ENCODE peak calls at places on chromosomes 3 and 15, in six cellular contexts. C is pancreas, R is colonic mucosa, J is uterus, N is heart left ventricle, O is GM06990. G is an unnamed sample.

GRCh38 chr3:197366301-197367044 is 68.1 kb upstream of the DLG1 start:
- DNase-seq in N (no peak), C (no peak), R (no peak), J (no peak), O (no peak), G (no peak)

GRCh38 chr3:183548262-183548769 is 7.2 kb downstream of the KLHL6 start:
- DNase-seq in O (no peak), N (no peak), J (no peak), C (no peak), R (no peak), G (peak; percentile 38)

GRCh38 chr3:154149286-154149685 is 28.1 kb downstream of the ARHGEF26 start:
- DNase-seq in J (no peak), N (no peak), C (no peak), R (no peak), O (no peak), G (no peak)

GRCh38 chr3:139310474-139310933 is 33.3 kb upstream of the MRPS22 start:
- DNase-seq in C (no peak), N (no peak), J (peak; percentile 32), R (no peak), O (no peak), G (no peak)

GRCh38 chr3:53045784-53046170 is at the start of gene SFMBT1:
- DNase-seq in R (peak; percentile 69), J (peak; percentile 57), C (peak; percentile 81), N (peak; percentile 76), O (peak; percentile 89), G (peak; percentile 61)

GRCh38 chr3:108153451-108153981 is 62.7 kb upstream of the CD47 start:
- DNase-seq in C (peak; percentile 27), R (peak; percentile 71), O (no peak), N (no peak), J (no peak), G (peak; percentile 71)

GRCh38 chr3:89964347-89964746 is 856.9 kb downstream of the EPHA3 start:
- DNase-seq in C (no peak), O (no peak), N (no peak), R (no peak), J (no peak), G (no peak)

GRCh38 chr3:81920805-81921204 is 159.4 kb upstream of the GBE1 start:
- DNase-seq in N (no peak), R (no peak), J (no peak), C (no peak), O (no peak), G (peak; percentile 58)

GRCh38 chr15:65752151-65752700 is 39.9 kb downstream of the DENND4A start:
- DNase-seq in C (no peak), O (no peak), J (no peak), R (no peak), N (no peak), G (no peak)

GRCh38 chr3:189277711-189278110 is 105.9 kb downstream of the TPRG1 start:
- DNase-seq in R (no peak), C (no peak), O (peak; percentile 73), N (no peak), J (no peak), G (no peak)

GRCh38 chr3:192372627-192373026 is 354.7 kb downstream of the FGF12 start:
- DNase-seq in C (no peak), N (no peak), J (no peak), O (no peak), R (no peak), G (no peak)

GRCh38 chr15:65790692-65791334 is 1.3 kb downstream of the DENND4A start:
- DNase-seq in N (no peak), O (no peak), C (no peak), R (no peak), J (no peak), G (no peak)

DNA sequence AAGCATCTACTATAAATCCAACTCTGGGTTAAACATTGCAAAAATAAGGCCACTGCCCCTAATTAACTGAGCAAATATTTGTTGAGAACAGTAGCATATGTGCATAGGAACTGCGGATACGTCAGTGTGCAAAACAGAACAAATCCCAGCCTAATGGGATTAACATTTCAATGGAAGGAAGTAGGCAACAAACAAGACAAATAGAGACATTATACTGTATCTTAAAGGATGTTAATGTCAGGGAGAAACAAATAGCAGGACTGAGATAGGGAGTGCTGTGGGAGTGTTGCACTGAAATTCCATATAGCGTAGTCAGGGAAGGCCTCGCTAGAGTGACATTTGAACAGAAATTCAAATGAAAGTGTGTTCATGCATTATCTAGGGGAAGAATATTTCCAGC is 89.6 kb upstream of the KCNAB1 start:
- DNase-seq in R (no peak), J (no peak), C (no peak), N (no peak), O (no peak), G (no peak)
- TF ChIP-seq CTCF in R (no peak), J (no peak), C (no peak), N (no peak), O (no peak), G (no peak)

GRCh38 chr3:72159487-72159886 is 374.5 kb upstream of the PROK2 start:
- DNase-seq in O (no peak), C (no peak), N (no peak), J (no peak), R (no peak), G (no peak)
- H3K36me3 ChIP-seq in O (no peaks in the 10 kb centered on the region), C (no peaks in the 10 kb centered on the region), N (no peaks in the 10 kb centered on the region), J (no peaks in the 10 kb centered on the region), R (no peaks in the 10 kb centered on the region), G (no peaks in the 10 kb centered on the region)

GRCh38 chr3:21017115-21017852 is 733.7 kb downstream of the ZNF385D start:
- DNase-seq in C (no peak), J (no peak), O (no peak), R (no peak), N (no peak), G (no peak)
- TF ChIP-seq CTCF in C (no peak), J (no peak), O (peak; percentile 31), R (no peak), N (no peak), G (no peak)

GRCh38 chr15:67093146-67093874 is 27.9 kb downstream of the SMAD3 start:
- DNase-seq in J (no peak), C (no peak), R (no peak), O (peak; percentile 52), N (no peak), G (no peak)

GRCh38 chr15:67095834-67096366 is 30.5 kb downstream of the SMAD3 start:
- DNase-seq in J (no peak), C (no peak), O (no peak), N (no peak), R (no peak), G (no peak)

GRCh38 chr15:67091966-67092677 is 26.7 kb downstream of the SMAD3 start:
- DNase-seq in R (no peak), J (no peak), O (no peak), C (no peak), N (no peak), G (no peak)

GRCh38 chr15:67092726-67093125 is 27.3 kb downstream of the SMAD3 start:
- DNase-seq in N (no peak), R (no peak), C (no peak), O (no peak), J (no peak), G (no peak)

DNA sequence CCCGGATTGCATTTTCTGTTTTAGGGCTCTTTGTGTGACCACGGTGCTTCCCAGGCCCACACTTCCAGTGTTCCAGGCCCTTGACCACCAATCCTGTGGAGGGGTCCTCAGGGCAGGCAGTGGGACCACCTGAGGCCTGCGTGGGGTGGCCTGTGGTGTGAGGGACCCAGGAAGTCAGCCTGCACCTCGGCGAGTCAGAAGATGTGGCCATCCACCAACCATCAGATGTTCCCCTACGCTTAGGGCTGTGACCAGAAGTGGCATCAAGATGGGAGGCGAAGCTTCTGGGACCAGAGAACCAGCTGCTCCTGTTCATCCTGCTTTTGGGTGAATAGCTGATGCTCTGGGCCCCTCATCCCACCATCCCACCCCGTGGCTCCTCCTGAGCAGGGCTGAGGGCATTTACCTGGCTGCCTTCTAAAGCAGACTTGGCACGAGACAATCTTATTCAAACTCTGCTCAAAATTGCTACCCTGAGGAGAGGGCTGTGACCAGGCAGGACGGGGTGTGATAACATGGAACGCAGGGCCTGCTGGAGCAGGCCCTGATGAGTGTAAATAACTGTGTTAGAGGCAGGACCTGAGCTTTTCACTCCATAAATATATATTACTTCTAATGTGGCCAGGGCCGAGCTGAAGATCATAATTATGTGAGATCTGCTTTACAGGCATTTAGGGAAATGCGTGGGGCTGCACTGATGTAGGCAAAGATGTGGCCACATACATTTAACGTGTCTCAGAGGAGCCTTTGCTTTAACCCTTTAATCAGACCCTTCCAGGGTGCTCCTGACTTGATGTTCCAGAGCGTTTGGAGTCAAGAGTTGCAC is 28.8 kb downstream of the SMAD3 start:
- DNase-seq in O (no peak), C (no peak), J (no peak), R (no peak), N (no peak), G (no peak)
- H3K36me3 ChIP-seq in O (no peaks in the 10 kb centered on the region), C (no peaks in the 10 kb centered on the region), J (no peaks in the 10 kb centered on the region), R (no peaks in the 10 kb centered on the region), N (peaks cover 9% of the 10 kb centered on the region), G (no peaks in the 10 kb centered on the region)

GRCh38 chr3:104132566-104132997 is 1234.1 kb upstream of the ALCAM start:
- DNase-seq in C (no peak), J (no peak), N (no peak), R (no peak), O (no peak), G (no peak)
- TF ChIP-seq CTCF in C (no peak), J (no peak), N (no peak), R (no peak), O (no peak), G (no peak)

GRCh38 chr15:75360391-75360790 is 8.0 kb downstream of the MAN2C1 start:
- DNase-seq in O (no peak), J (no peak), N (no peak), C (no peak), R (no peak), G (no peak)

GRCh38 chr15:75357976-75358673 is 10.3 kb downstream of the MAN2C1 start:
- DNase-seq in O (no peak), C (no peak), N (no peak), J (no peak), R (no peak), G (no peak)

GRCh38 chr15:75360856-75361255 is 7.6 kb downstream of the MAN2C1 start:
- DNase-seq in O (no peak), N (no peak), R (no peak), C (no peak), J (no peak), G (no peak)

GRCh38 chr15:75359537-75360250 is 8.7 kb downstream of the MAN2C1 start:
- DNase-seq in J (no peak), C (no peak), O (no peak), R (no peak), N (no peak), G (no peak)

DNA sequence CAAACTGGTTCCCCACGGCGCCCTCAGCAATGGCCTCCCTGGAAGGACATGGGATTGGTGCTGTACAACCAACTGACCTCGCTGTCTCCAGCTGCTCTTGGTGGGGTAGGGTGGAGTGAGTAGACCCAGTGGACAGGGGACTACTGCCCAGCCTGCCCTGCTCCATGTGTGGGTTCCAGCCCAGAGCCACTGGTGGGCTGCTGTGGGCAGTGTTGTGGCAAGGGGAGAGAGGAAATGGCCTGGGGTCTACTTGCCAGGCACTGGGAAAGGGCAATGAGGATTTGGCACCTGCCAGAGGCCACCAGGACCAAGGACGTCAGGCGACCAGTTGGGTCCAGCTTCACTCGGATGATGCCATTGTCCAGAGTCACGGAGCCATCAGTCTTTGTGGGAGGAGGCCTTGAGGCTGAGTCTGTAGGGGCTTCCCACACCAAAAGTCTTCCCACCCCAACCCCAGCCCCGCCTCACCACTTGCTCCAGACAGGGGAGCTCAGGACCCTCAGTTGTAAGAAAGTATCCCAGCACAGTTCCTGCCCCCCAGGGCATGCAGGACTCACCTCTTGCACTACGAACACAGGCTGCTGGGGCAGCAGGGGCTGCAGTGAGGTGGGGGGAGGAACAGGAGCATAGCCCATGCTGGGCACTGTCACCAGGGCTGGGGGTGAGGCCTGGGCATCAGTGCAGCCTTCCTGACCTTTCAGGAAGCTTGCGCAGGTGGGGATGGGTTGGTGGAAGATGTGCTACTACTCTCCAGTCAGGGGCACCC is 9.5 kb downstream of the MAN2C1 start:
- DNase-seq in N (no peak), C (no peak), O (no peak), R (no peak), J (no peak), G (no peak)
- H3K36me3 ChIP-seq in N (peaks cover 93% of the 10 kb centered on the region), C (no peaks in the 10 kb centered on the region), O (peaks cover 45% of the 10 kb centered on the region), R (no peaks in the 10 kb centered on the region), J (no peaks in the 10 kb centered on the region), G (peaks cover 32% of the 10 kb centered on the region)